ENCODE peak calls at places on chromosomes 1 and 21, in six cellular contexts. E, B, P, X, V and M are unnamed samples.

GRCh38 chr1:18341291-18342058 is 139.3 kb upstream of the KLHDC7A start:
- DNase-seq in E (no peak), B (no peak), P (no peak), X (no peak), V (no peak), M (no peak)

GRCh38 chr1:228074954-228075730 is 7.4 kb upstream of the ARF1 start:
- DNase-seq in E (peak), B (peak), P (no peak), X (no peak), V (no peak), M (no peak)

GRCh38 chr1:22107126-22107525 is 35.8 kb downstream of the WNT4 start:
- DNase-seq in E (no peak), B (no peak), P (peak), X (no peak), V (no peak), M (no peak)

GRCh38 chr1:101506541-101507164 is 269.8 kb downstream of the S1PR1 start:
- DNase-seq in E (no peak), B (no peak), P (peak), X (peak), V (peak), M (peak)

GRCh38 chr21:28770867-28771661 is 221.6 kb downstream of the LTN1 start:
- DNase-seq in E (no peak), B (no peak), P (peak), X (no peak), V (no peak), M (no peak)

GRCh38 chr1:7084232-7084894 is 299.1 kb downstream of the CAMTA1 start:
- DNase-seq in E (no peak), B (no peak), P (no peak), X (no peak), V (no peak), M (no peak)

GRCh38 chr1:31216016-31216415 is 23.7 kb downstream of the NKAIN1 start:
- DNase-seq in E (no peak), B (no peak), P (peak), X (no peak), V (peak), M (no peak)

GRCh38 chr1:101975371-101975770 is 21.4 kb downstream of the OLFM3 start:
- DNase-seq in E (no peak), B (no peak), P (no peak), X (no peak), V (no peak), M (no peak)

GRCh38 chr1:231734417-231734816 is 107.8 kb downstream of the DISC1 start:
- DNase-seq in E (no peak), B (no peak), P (peak), X (no peak), V (no peak), M (no peak)

GRCh38 chr1:215794151-215794550 is 227.0 kb downstream of the KCTD3 start:
- DNase-seq in E (no peak), B (no peak), P (no peak), X (no peak), V (no peak), M (no peak)

GRCh38 chr1:150999051-150999674 is 7.5 kb downstream of the MINDY1 start:
- DNase-seq in E (no peak), B (no peak), P (peak), X (no peak), V (no peak), M (no peak)

GRCh38 chr1:202627841-202628565 is 82.3 kb downstream of the SYT2 start:
- DNase-seq in E (no peak), B (no peak), P (no peak), X (no peak), V (no peak), M (no peak)

GRCh38 chr1:26027716-26028489 is 6.3 kb downstream of the EXTL1 start:
- DNase-seq in E (no peak), B (no peak), P (no peak), X (no peak), V (no peak), M (no peak)

GRCh38 chr1:7641587-7642417 is 129.3 kb upstream of the VAMP3 start:
- DNase-seq in E (no peak), B (no peak), P (no peak), X (no peak), V (no peak), M (no peak)

GRCh38 chr1:168613038-168613451 is 36.6 kb downstream of the XCL1 start:
- DNase-seq in E (no peak), B (no peak), P (no peak), X (no peak), V (no peak), M (no peak)

GRCh38 chr1:97041011-97041410 is 319.4 kb downstream of the PTBP2 start:
- DNase-seq in E (no peak), B (no peak), P (no peak), X (no peak), V (no peak), M (no peak)

GRCh38 chr1:97034651-97035050 is 313.1 kb downstream of the PTBP2 start:
- DNase-seq in E (no peak), B (no peak), P (no peak), X (no peak), V (no peak), M (no peak)

GRCh38 chr1:97033949-97034348 is 312.4 kb downstream of the PTBP2 start:
- DNase-seq in E (no peak), B (no peak), P (no peak), X (no peak), V (no peak), M (no peak)

GRCh38 chr1:97042551-97042950 is 321.0 kb downstream of the PTBP2 start:
- DNase-seq in E (no peak), B (no peak), P (peak), X (no peak), V (no peak), M (no peak)

DNA sequence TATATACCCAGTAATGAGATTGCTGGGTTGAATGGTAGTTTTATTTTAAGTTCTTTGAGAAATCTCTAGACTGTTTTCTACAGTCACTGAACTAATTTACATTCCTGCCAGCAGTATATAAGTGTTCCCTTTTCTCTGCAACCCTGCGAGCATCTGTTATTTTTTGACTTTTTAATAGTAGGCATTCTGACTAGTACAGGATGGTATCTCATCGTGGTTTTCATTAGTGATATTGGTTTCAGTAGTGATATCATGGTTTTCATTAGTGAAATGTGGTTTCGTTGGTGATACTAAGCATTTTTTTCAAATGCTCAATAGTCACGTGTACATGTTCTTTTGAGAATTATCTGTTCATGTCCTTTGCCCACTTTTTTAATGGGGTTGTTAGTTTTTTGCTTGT is 316.8 kb downstream of the PTBP2 start:
- DNase-seq in E (no peak), B (no peak), P (peak), X (no peak), V (no peak), M (no peak)
- TF ChIP-seq CTCF in E (no peak), B (no peak), P (no peak), X (no peak), V (no peak), M (no peak)

GRCh38 chr1:158002022-158002629 is 8.7 kb downstream of the KIRREL1 start:
- DNase-seq in E (no peak), B (no peak), P (peak), X (no peak), V (no peak), M (no peak)
- TF ChIP-seq CTCF in E (no peak), B (no peak), P (peak), X (no peak), V (no peak), M (no peak)

DNA sequence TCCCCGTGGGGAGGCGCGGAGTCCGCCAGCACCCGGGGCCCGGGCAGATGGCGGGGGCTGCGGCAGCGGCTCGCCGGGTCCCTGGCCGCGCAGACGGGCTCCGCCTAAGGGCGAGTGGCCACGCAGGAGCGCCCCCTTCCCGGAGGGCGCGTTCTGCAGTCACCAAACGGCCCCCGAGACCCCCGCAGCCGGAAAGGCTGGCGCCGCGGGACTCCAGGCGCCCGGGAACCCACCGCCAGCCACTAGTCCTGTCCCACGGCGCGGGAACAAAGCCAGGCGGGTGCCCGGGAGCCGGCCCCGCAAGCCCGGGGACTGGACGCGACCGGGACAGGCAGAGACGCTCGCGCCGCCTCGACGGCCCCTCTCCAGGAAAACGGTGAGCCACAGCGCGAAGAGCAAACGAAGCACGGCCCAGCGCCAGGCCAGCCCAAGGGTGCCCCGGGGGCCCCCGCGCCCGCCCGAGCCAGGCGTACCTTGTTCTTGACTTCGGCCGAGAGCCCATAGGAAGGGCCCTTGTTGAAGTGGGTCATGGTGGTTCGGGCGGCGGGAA is 470 bp downstream of the CNN3 start:
- DNase-seq in E (peak), B (peak), P (peak), X (no peak), V (peak), M (peak)
- TF ChIP-seq CTCF in E (no peak), B (peak), P (peak), X (no peak), V (no peak), M (peak)

DNA sequence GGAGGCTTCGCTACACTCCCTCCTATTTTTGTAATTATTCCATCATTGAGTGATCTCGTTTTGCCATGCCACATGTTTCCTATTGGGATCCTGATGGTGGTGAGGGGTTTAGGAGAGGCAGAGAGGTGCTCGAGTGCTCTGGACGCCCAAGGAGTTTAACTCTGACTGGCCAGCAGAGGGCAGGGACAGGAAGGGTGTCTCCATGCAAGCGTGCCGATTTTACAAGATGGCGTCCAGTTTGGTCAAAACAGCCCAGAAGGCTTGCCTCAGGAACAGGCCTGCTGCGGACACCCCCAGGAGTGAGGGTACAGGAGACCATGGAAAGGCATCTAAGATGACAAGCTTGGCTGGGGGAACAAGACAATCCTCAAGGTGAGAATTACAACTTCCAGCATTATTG is 33.8 kb upstream of the KCNE2 start:
- DNase-seq in E (peak), B (no peak), P (no peak), X (no peak), V (no peak), M (no peak)
- TF ChIP-seq CTCF in E (no peak), B (no peak), P (no peak), X (no peak), V (no peak), M (no peak)

GRCh38 chr1:23167353-23168078 is 1.1 kb downstream of the LUZP1 start:
- DNase-seq in E (no peak), B (peak), P (peak), X (peak), V (peak), M (peak)

GRCh38 chr1:23169219-23169575 is 541 bp upstream of the LUZP1 start:
- DNase-seq in E (no peak), B (no peak), P (no peak), X (no peak), V (no peak), M (no peak)

GRCh38 chr1:23168079-23168461 is 586 bp downstream of the LUZP1 start:
- DNase-seq in E (no peak), B (peak), P (no peak), X (no peak), V (peak), M (peak)

GRCh38 chr1:23169727-23170335 is 1.2 kb upstream of the LUZP1 start:
- DNase-seq in E (peak), B (peak), P (peak), X (no peak), V (peak), M (no peak)

DNA sequence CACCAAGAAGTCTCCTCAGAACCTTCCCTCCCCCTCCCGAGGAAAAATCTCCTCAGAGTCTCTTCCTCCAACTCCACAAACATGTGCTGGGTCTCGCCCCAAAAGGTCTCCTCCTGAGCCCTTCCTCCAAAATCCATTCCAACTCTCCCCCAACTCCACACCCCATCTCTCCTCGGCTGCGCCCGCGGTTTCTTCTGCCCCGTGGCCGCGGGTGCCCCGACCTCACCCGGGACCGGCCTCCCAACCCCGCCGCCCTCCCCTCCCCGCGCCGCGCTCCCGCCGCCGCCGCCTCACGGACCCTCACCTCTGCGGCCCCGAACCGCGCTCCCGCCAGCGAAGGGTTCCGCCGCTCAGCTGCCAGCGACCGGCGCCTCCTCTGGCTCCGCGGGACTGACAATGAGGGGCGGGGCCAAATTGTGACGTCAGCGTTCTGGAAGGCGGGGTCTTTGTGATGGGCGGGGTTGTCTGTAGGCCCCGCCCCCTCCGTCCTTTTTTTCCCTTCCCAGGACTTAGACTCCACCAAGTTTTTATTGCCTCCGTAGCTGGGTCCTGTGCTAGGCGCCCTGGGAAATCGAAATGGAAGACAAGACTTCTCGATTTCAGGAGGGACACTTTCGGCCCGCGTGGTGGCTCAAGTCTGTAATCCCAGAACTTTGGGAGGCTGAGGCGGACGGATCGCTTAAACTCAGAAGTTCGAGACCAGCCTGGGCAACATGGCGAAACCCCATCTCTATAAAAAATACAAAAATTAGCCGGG is at the start of gene LUZP1:
- DNase-seq in E (peak), B (peak), P (peak), X (peak), V (peak), M (peak)
- TF ChIP-seq CTCF in E (no peak), B (no peak), P (peak), X (no peak), V (no peak), M (peak)

DNA sequence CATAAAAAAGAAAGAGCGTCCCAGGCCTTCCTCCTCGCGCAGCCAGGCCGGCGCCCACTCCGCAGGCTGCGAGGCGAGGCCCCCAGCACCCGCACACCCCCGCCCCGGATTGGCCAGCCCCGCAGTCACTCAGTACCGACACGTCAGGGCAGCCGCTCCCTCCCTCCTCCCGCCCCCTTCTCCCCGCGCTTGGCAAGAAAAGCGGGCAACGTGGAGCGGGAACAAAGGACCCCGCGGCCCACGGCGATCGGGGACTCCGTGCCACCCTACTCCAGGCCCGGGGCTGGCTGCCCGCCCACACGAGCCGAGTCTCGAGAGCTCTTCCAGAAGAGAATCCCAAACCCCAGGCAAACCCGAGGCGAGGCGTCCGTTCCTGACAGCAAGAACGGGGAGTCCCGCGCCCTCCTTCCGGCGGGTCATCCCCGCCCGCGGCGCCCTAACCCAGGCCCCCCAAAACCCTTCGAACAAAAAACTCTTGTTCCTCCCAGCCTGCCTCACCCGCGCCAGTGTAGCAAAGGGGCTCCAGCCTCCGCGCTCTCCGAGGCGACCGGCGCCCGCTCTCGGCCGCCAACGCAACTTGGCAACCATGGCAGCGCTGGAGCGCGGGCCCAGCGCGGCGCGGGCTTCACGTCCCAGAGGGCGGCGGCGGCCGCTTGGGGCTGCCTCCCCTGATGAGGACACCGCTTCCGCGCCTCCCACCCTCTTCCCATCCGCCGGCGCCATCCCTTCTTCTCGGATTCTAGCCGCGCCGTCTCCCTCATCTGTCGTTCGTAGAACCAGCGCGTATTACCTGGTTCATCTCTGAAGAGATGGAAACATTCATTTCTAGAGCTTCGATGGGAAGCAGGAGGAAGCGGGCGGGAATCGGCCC is 645 bp downstream of the IVNS1ABP start:
- DNase-seq in E (peak), B (peak), P (peak), X (peak), V (peak), M (peak)
- TF ChIP-seq CTCF in E (no peak), B (peak), P (no peak), X (no peak), V (no peak), M (no peak)

GRCh38 chr1:84941843-84942242 is 48.8 kb upstream of the LPAR3 start:
- DNase-seq in E (no peak), B (no peak), P (no peak), X (no peak), V (no peak), M (no peak)

GRCh38 chr1:84936116-84936810 is 43.3 kb upstream of the LPAR3 start:
- DNase-seq in E (no peak), B (no peak), P (peak), X (peak), V (peak), M (peak)

GRCh38 chr1:84939151-84939550 is 46.1 kb upstream of the LPAR3 start:
- DNase-seq in E (no peak), B (no peak), P (peak), X (no peak), V (no peak), M (no peak)

GRCh38 chr1:84939761-84940160 is 46.8 kb upstream of the LPAR3 start:
- DNase-seq in E (no peak), B (no peak), P (no peak), X (no peak), V (no peak), M (no peak)

GRCh38 chr1:84940481-84940880 is 47.5 kb upstream of the LPAR3 start:
- DNase-seq in E (no peak), B (no peak), P (no peak), X (no peak), V (no peak), M (no peak)
- TF ChIP-seq CTCF in E (no peak), B (no peak), P (no peak), X (no peak), V (no peak), M (no peak)

GRCh38 chr1:174018565-174018964 is 3.6 kb downstream of the RC3H1 start:
- DNase-seq in E (no peak), B (no peak), P (no peak), X (no peak), V (no peak), M (no peak)
- TF ChIP-seq CTCF in E (no peak), B (no peak), P (no peak), X (no peak), V (no peak), M (no peak)

GRCh38 chr1:15020943-15021745 is 132.4 kb upstream of the TMEM51 start:
- DNase-seq in E (no peak), B (no peak), P (no peak), X (no peak), V (peak), M (no peak)

GRCh38 chr1:15016001-15016400 is 137.5 kb upstream of the TMEM51 start:
- DNase-seq in E (no peak), B (no peak), P (no peak), X (no peak), V (no peak), M (no peak)

GRCh38 chr1:15016526-15016925 is 137.0 kb upstream of the TMEM51 start:
- DNase-seq in E (no peak), B (no peak), P (no peak), X (no peak), V (no peak), M (no peak)

GRCh38 chr1:15017105-15017504 is 136.4 kb upstream of the TMEM51 start:
- DNase-seq in E (no peak), B (no peak), P (no peak), X (no peak), V (no peak), M (no peak)

DNA sequence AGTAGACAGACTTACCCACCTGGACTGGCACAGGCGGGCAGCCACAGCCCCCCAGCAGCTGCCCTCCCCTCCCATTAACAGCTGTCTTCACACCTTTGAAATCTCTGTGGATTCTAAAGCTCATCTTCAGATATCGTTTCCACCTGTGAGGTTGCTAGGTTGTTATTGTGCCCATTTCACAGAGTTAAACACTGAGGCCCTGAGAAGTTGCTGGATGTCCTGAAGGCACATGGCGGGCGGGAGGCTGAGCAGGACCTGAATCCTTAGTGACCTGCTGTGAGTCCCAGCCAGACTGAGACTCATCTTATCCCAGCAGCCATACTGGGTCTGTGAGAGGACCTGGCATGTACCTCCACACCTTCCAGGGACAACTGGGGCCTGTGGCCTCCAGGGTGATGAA is 134.8 kb upstream of the TMEM51 start:
- DNase-seq in E (no peak), B (no peak), P (no peak), X (no peak), V (no peak), M (no peak)
- TF ChIP-seq CTCF in E (no peak), B (no peak), P (no peak), X (no peak), V (no peak), M (no peak)